ENCODE peak calls at places on chromosomes 6 and 20, in seven cellular contexts. One of them, this sample, is unnamed.

GRCh38 chr20:6142348-6142993 is 19.6 kb upstream of the FERMT1 start:
- DNase-seq in psoas muscle: no peak
- DNase-seq in tibial nerve: peak; percentile 74
- DNase-seq in hepatocyte: peak; percentile 82
- DNase-seq in CD8-positive, alpha-beta T cell: peak; percentile 50
- DNase-seq in naive thymus-derived CD4-positive, alpha-beta T cell: no peak
- DNase-seq in SK-N-SH: peak; percentile 58
- DNase-seq in this sample: peak; percentile 4

GRCh38 chr20:52291109-52291508 is 99.5 kb upstream of the ZFP64 start:
- DNase-seq in psoas muscle: no peak
- DNase-seq in hepatocyte: no peak
- DNase-seq in SK-N-SH: peak; percentile 9
- DNase-seq in tibial nerve: no peak
- DNase-seq in naive thymus-derived CD4-positive, alpha-beta T cell: no peak
- DNase-seq in CD8-positive, alpha-beta T cell: no peak
- DNase-seq in this sample: no peak

GRCh38 chr6:74631558-74631957 is 574.3 kb downstream of the COL12A1 start:
- DNase-seq in tibial nerve: no peak
- DNase-seq in naive thymus-derived CD4-positive, alpha-beta T cell: no peak
- DNase-seq in hepatocyte: no peak
- DNase-seq in CD8-positive, alpha-beta T cell: no peak
- DNase-seq in SK-N-SH: no peak
- DNase-seq in psoas muscle: no peak
- DNase-seq in this sample: no peak

GRCh38 chr6:10595731-10596664 is 74.8 kb downstream of the GCNT2 start:
- DNase-seq in CD8-positive, alpha-beta T cell: no peak
- DNase-seq in psoas muscle: no peak
- DNase-seq in tibial nerve: no peak
- DNase-seq in naive thymus-derived CD4-positive, alpha-beta T cell: no peak
- DNase-seq in hepatocyte: no peak
- DNase-seq in SK-N-SH: no peak
- DNase-seq in this sample: no peak

GRCh38 chr20:35055445-35056276 is 36.9 kb downstream of the TRPC4AP start:
- DNase-seq in CD8-positive, alpha-beta T cell: no peak
- DNase-seq in psoas muscle: no peak
- DNase-seq in SK-N-SH: peak; percentile 17
- DNase-seq in tibial nerve: no peak
- DNase-seq in naive thymus-derived CD4-positive, alpha-beta T cell: no peak
- DNase-seq in hepatocyte: no peak
- DNase-seq in this sample: no peak

GRCh38 chr6:41887355-41887754 is 7.8 kb downstream of the USP49 start:
- DNase-seq in SK-N-SH: no peak
- DNase-seq in hepatocyte: no peak
- DNase-seq in CD8-positive, alpha-beta T cell: no peak
- DNase-seq in naive thymus-derived CD4-positive, alpha-beta T cell: no peak
- DNase-seq in psoas muscle: no peak
- DNase-seq in tibial nerve: no peak
- DNase-seq in this sample: no peak

GRCh38 chr20:36629719-36630340 is 16.2 kb downstream of the SLA2 start:
- DNase-seq in tibial nerve: no peak
- DNase-seq in psoas muscle: no peak
- DNase-seq in hepatocyte: no peak
- DNase-seq in CD8-positive, alpha-beta T cell: peak; percentile 62
- DNase-seq in naive thymus-derived CD4-positive, alpha-beta T cell: no peak
- DNase-seq in SK-N-SH: no peak
- DNase-seq in this sample: peak; percentile 75

GRCh38 chr6:25205629-25206028 is 73.5 kb upstream of the CARMIL1 start:
- DNase-seq in CD8-positive, alpha-beta T cell: no peak
- DNase-seq in tibial nerve: no peak
- DNase-seq in SK-N-SH: no peak
- DNase-seq in naive thymus-derived CD4-positive, alpha-beta T cell: no peak
- DNase-seq in psoas muscle: no peak
- DNase-seq in hepatocyte: no peak
- DNase-seq in this sample: no peak

GRCh38 chr6:169964440-169965212 is 213.2 kb downstream of the ERMARD start:
- DNase-seq in hepatocyte: no peak
- DNase-seq in tibial nerve: no peak
- DNase-seq in psoas muscle: no peak
- DNase-seq in CD8-positive, alpha-beta T cell: peak; percentile 8
- DNase-seq in SK-N-SH: peak; percentile 24
- DNase-seq in naive thymus-derived CD4-positive, alpha-beta T cell: no peak
- DNase-seq in this sample: no peak

GRCh38 chr6:144153260-144153659 is 2.9 kb downstream of the STX11 start:
- DNase-seq in naive thymus-derived CD4-positive, alpha-beta T cell: no peak
- DNase-seq in hepatocyte: no peak
- DNase-seq in tibial nerve: peak; percentile 14
- DNase-seq in CD8-positive, alpha-beta T cell: no peak
- DNase-seq in SK-N-SH: no peak
- DNase-seq in psoas muscle: no peak
- DNase-seq in this sample: no peak

GRCh38 chr6:52522151-52522626 is 54.7 kb downstream of the TRAM2 start:
- DNase-seq in psoas muscle: peak; percentile 79
- DNase-seq in tibial nerve: peak; percentile 61
- DNase-seq in CD8-positive, alpha-beta T cell: no peak
- DNase-seq in SK-N-SH: peak; percentile 39
- DNase-seq in naive thymus-derived CD4-positive, alpha-beta T cell: no peak
- DNase-seq in hepatocyte: no peak
- DNase-seq in this sample: no peak

GRCh38 chr20:61205769-61206168 is 46.3 kb upstream of the CDH4 start:
- DNase-seq in psoas muscle: no peak
- DNase-seq in tibial nerve: no peak
- DNase-seq in CD8-positive, alpha-beta T cell: no peak
- DNase-seq in SK-N-SH: no peak
- DNase-seq in naive thymus-derived CD4-positive, alpha-beta T cell: no peak
- DNase-seq in hepatocyte: no peak
- DNase-seq in this sample: no peak

GRCh38 chr6:25263602-25264001 is 15.6 kb upstream of the CARMIL1 start:
- DNase-seq in naive thymus-derived CD4-positive, alpha-beta T cell: no peak
- DNase-seq in SK-N-SH: no peak
- DNase-seq in tibial nerve: no peak
- DNase-seq in psoas muscle: no peak
- DNase-seq in hepatocyte: no peak
- DNase-seq in CD8-positive, alpha-beta T cell: no peak
- DNase-seq in this sample: no peak

GRCh38 chr6:118893095-118893881 is 664 bp upstream of the ASF1A start:
- DNase-seq in naive thymus-derived CD4-positive, alpha-beta T cell: no peak
- DNase-seq in SK-N-SH: no peak
- DNase-seq in psoas muscle: peak; percentile 44
- DNase-seq in CD8-positive, alpha-beta T cell: peak; percentile 55
- DNase-seq in tibial nerve: peak; percentile 21
- DNase-seq in hepatocyte: peak; percentile 70
- DNase-seq in this sample: peak; percentile 37

GRCh38 chr6:78619016-78619415 is 248.3 kb upstream of the IRAK1BP1 start:
- DNase-seq in tibial nerve: no peak
- DNase-seq in psoas muscle: no peak
- DNase-seq in CD8-positive, alpha-beta T cell: no peak
- DNase-seq in naive thymus-derived CD4-positive, alpha-beta T cell: no peak
- DNase-seq in hepatocyte: no peak
- DNase-seq in SK-N-SH: no peak
- DNase-seq in this sample: no peak

GRCh38 chr6:4598384-4598783 is 177.8 kb upstream of the CDYL start:
- DNase-seq in hepatocyte: no peak
- DNase-seq in psoas muscle: no peak
- DNase-seq in tibial nerve: no peak
- DNase-seq in SK-N-SH: no peak
- DNase-seq in CD8-positive, alpha-beta T cell: no peak
- DNase-seq in naive thymus-derived CD4-positive, alpha-beta T cell: no peak
- DNase-seq in this sample: no peak

GRCh38 chr6:167893416-167893815 is 66.7 kb downstream of the AFDN start:
- DNase-seq in CD8-positive, alpha-beta T cell: no peak
- DNase-seq in naive thymus-derived CD4-positive, alpha-beta T cell: no peak
- DNase-seq in hepatocyte: peak; percentile 12
- DNase-seq in psoas muscle: no peak
- DNase-seq in tibial nerve: no peak
- DNase-seq in SK-N-SH: no peak
- DNase-seq in this sample: no peak

GRCh38 chr6:167898673-167899311 is 72.1 kb downstream of the AFDN start:
- DNase-seq in naive thymus-derived CD4-positive, alpha-beta T cell: no peak
- DNase-seq in psoas muscle: no peak
- DNase-seq in hepatocyte: peak; percentile 37
- DNase-seq in tibial nerve: no peak
- DNase-seq in SK-N-SH: peak; percentile 19
- DNase-seq in CD8-positive, alpha-beta T cell: no peak
- DNase-seq in this sample: peak; percentile 1

GRCh38 chr6:167892835-167893234 is 66.1 kb downstream of the AFDN start:
- DNase-seq in tibial nerve: no peak
- DNase-seq in naive thymus-derived CD4-positive, alpha-beta T cell: no peak
- DNase-seq in CD8-positive, alpha-beta T cell: no peak
- DNase-seq in SK-N-SH: no peak
- DNase-seq in hepatocyte: no peak
- DNase-seq in psoas muscle: no peak
- DNase-seq in this sample: no peak

GRCh38 chr6:167894965-167895364 is 68.3 kb downstream of the AFDN start:
- DNase-seq in CD8-positive, alpha-beta T cell: no peak
- DNase-seq in tibial nerve: no peak
- DNase-seq in SK-N-SH: no peak
- DNase-seq in hepatocyte: no peak
- DNase-seq in psoas muscle: no peak
- DNase-seq in naive thymus-derived CD4-positive, alpha-beta T cell: no peak
- DNase-seq in this sample: no peak

DNA sequence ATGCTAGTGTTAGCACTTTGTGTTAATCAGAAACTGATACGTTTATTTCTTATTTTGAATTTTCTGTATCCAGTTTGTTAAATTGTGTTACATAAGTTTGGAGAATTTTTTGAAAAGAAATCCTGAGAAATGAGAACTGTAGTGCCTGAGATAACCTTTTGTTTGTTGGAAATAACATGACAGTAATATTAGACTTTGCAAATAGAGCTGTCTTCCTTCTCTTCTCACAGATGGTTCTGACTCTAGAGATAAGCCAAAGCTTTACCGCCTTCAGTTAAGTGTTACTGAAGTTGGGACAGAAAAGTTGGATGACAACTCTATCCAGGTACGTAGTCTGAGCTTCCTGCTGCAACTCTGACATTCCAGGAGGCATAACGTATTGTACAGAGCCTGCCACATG is 69.9 kb downstream of the AFDN start:
- DNase-seq in naive thymus-derived CD4-positive, alpha-beta T cell: no peak
- DNase-seq in CD8-positive, alpha-beta T cell: no peak
- DNase-seq in tibial nerve: no peak
- DNase-seq in psoas muscle: no peak
- DNase-seq in hepatocyte: no peak
- DNase-seq in SK-N-SH: no peak
- DNase-seq in this sample: no peak
- H3K27ac ChIP-seq in naive thymus-derived CD4-positive, alpha-beta T cell: no peak overlapping the region
- H3K27ac ChIP-seq in CD8-positive, alpha-beta T cell: no peak overlapping the region
- H3K27ac ChIP-seq in tibial nerve: no peak overlapping the region
- H3K27ac ChIP-seq in psoas muscle: no peak overlapping the region
- H3K27ac ChIP-seq in hepatocyte: no peak overlapping the region
- H3K27ac ChIP-seq in SK-N-SH: no peak overlapping the region
- H3K27ac ChIP-seq in this sample: no peak overlapping the region

GRCh38 chr20:41173161-41173721 is 35.9 kb downstream of the PLCG1 start:
- DNase-seq in CD8-positive, alpha-beta T cell: peak; percentile 77
- DNase-seq in tibial nerve: peak; percentile 94
- DNase-seq in SK-N-SH: peak; percentile 85
- DNase-seq in naive thymus-derived CD4-positive, alpha-beta T cell: peak; percentile 55
- DNase-seq in hepatocyte: peak; percentile 82
- DNase-seq in psoas muscle: peak; percentile 93
- DNase-seq in this sample: peak; percentile 49

GRCh38 chr20:41174782-41175181 is 37.4 kb downstream of the PLCG1 start:
- DNase-seq in SK-N-SH: no peak
- DNase-seq in hepatocyte: no peak
- DNase-seq in CD8-positive, alpha-beta T cell: peak; percentile 7
- DNase-seq in naive thymus-derived CD4-positive, alpha-beta T cell: peak; percentile 1
- DNase-seq in tibial nerve: no peak
- DNase-seq in psoas muscle: peak; percentile 55
- DNase-seq in this sample: no peak

GRCh38 chr20:41172296-41173140 is 35.2 kb downstream of the PLCG1 start:
- DNase-seq in hepatocyte: no peak
- DNase-seq in psoas muscle: peak; percentile 59
- DNase-seq in SK-N-SH: no peak
- DNase-seq in naive thymus-derived CD4-positive, alpha-beta T cell: peak; percentile 1
- DNase-seq in CD8-positive, alpha-beta T cell: no peak
- DNase-seq in tibial nerve: no peak
- DNase-seq in this sample: no peak

GRCh38 chr20:41174373-41174772 is 37.0 kb downstream of the PLCG1 start:
- DNase-seq in CD8-positive, alpha-beta T cell: peak; percentile 6
- DNase-seq in hepatocyte: no peak
- DNase-seq in psoas muscle: peak; percentile 12
- DNase-seq in SK-N-SH: no peak
- DNase-seq in tibial nerve: peak; percentile 5
- DNase-seq in naive thymus-derived CD4-positive, alpha-beta T cell: peak; percentile 2
- DNase-seq in this sample: no peak

DNA sequence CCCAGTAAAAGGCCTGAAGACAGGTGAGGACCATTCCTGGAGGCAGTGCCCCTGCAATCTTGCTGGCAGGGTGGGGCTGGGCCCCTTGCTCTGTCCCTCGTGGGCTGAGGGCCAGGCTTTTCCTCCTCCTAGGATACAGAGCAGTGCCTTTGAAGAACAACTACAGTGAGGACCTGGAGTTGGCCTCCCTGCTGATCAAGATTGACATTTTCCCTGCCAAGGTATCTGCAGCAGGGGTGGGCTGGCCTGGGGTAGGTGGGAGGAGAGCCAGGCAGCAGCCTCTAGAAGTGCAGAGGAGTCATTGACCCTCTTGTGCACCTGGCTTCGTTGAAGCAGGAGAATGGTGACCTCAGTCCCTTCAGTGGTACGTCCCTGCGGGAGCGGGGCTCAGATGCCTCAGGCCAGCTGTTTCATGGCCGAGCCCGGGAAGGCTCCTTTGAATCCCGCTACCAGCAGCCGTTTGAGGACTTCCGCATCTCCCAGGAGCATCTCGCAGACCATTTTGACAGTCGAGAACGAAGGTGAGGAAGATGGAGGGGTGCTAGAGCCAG is 36.5 kb downstream of the PLCG1 start:
- DNase-seq in hepatocyte: no peak
- DNase-seq in psoas muscle: peak; percentile 57
- DNase-seq in naive thymus-derived CD4-positive, alpha-beta T cell: peak; percentile 1
- DNase-seq in CD8-positive, alpha-beta T cell: peak; percentile 8
- DNase-seq in tibial nerve: peak; percentile 4
- DNase-seq in SK-N-SH: no peak
- DNase-seq in this sample: no peak
- H3K27ac ChIP-seq in hepatocyte: no peak overlapping the region
- H3K27ac ChIP-seq in psoas muscle: peak overlapping the region; percentile 71
- H3K27ac ChIP-seq in naive thymus-derived CD4-positive, alpha-beta T cell: no peak overlapping the region
- H3K27ac ChIP-seq in CD8-positive, alpha-beta T cell: no peak overlapping the region
- H3K27ac ChIP-seq in tibial nerve: peak overlapping the region; percentile 84
- H3K27ac ChIP-seq in SK-N-SH: peak overlapping the region; percentile 29
- H3K27ac ChIP-seq in this sample: no peak overlapping the region

GRCh38 chr6:19849196-19849595 is 12.0 kb downstream of the ID4 start:
- DNase-seq in psoas muscle: no peak
- DNase-seq in naive thymus-derived CD4-positive, alpha-beta T cell: no peak
- DNase-seq in tibial nerve: no peak
- DNase-seq in hepatocyte: no peak
- DNase-seq in SK-N-SH: no peak
- DNase-seq in CD8-positive, alpha-beta T cell: no peak
- DNase-seq in this sample: no peak
- H3K27ac ChIP-seq in psoas muscle: no peak overlapping the region
- H3K27ac ChIP-seq in naive thymus-derived CD4-positive, alpha-beta T cell: no peak overlapping the region
- H3K27ac ChIP-seq in tibial nerve: peak overlapping the region; percentile 47
- H3K27ac ChIP-seq in hepatocyte: no peak overlapping the region
- H3K27ac ChIP-seq in SK-N-SH: no peak overlapping the region
- H3K27ac ChIP-seq in CD8-positive, alpha-beta T cell: no peak overlapping the region
- H3K27ac ChIP-seq in this sample: no peak overlapping the region

DNA sequence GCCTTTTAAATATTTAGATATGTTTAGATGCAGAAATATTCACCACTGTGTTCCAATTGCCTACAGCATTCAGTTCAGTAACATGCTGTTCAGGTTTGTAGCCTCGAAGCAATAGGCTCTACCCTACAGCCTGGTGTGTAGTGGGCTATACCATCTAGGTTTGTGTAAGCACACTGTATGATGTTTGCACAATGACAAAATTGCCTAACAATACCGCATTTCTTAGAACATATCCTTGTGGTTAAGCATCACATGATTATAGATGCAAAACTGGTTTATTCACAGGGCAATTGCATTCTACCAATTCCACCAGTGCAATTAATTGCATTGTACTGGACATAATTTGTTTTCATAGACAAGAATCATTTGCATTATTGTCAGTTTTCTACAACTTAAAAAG is 7.9 kb upstream of the SLC22A16 start:
- DNase-seq in psoas muscle: no peak
- DNase-seq in hepatocyte: no peak
- DNase-seq in tibial nerve: no peak
- DNase-seq in naive thymus-derived CD4-positive, alpha-beta T cell: no peak
- DNase-seq in CD8-positive, alpha-beta T cell: no peak
- DNase-seq in SK-N-SH: no peak
- DNase-seq in this sample: no peak
- H3K27ac ChIP-seq in psoas muscle: no peak overlapping the region
- H3K27ac ChIP-seq in hepatocyte: no peak overlapping the region
- H3K27ac ChIP-seq in tibial nerve: no peak overlapping the region
- H3K27ac ChIP-seq in naive thymus-derived CD4-positive, alpha-beta T cell: no peak overlapping the region
- H3K27ac ChIP-seq in CD8-positive, alpha-beta T cell: no peak overlapping the region
- H3K27ac ChIP-seq in SK-N-SH: no peak overlapping the region
- H3K27ac ChIP-seq in this sample: no peak overlapping the region